ENCODE peak calls at places on chromosomes 6 and 20, in ten cellular contexts. H is ACHN; E is CD8-positive, alpha-beta T cell; Z is MM.1S; M is activated CD8-positive, alpha-beta memory T cell treated with anti-CD3 and anti-CD28 coated beads, Interleukin-2, amount 50 U/mL, for 4 hours; C is esophagus squamous epithelium; B is NCI-H1694; A is left ventricle myocardium superior; R is right cardiac atrium; I is HFF-Myc. V is an unnamed sample.

GRCh38 chr6:130223508-130223907 is 757 bp upstream of the SAMD3 start:
- DNase-seq in H (no peak), E (peak; percentile 80), M (peak; percentile 52), A (no peak), I (no peak), R (no peak), Z (peak; percentile 15), C (no peak), B (no peak), V (peak; percentile 60)

GRCh38 chr20:62985089-62985778 is 21.5 kb downstream of the BHLHE23 start:
- DNase-seq in I (no peak), A (peak; percentile 55), B (no peak), C (no peak), E (no peak), H (no peak), M (no peak), R (no peak), Z (peak; percentile 24), V (no peak)

GRCh38 chr6:30743099-30744053 is 889 bp upstream of the FLOT1 start:
- DNase-seq in E (peak; percentile 40), R (peak; percentile 76), Z (peak; percentile 57), I (no peak), H (peak; percentile 17), M (peak; percentile 42), C (no peak), B (no peak), A (peak; percentile 55), V (peak; percentile 32)

GRCh38 chr6:105835373-105835772 is 250.8 kb upstream of the PRDM1 start:
- DNase-seq in I (no peak), H (peak; percentile 15), M (no peak), C (no peak), Z (no peak), E (peak; percentile 29), B (no peak), R (peak; percentile 58), A (no peak), V (no peak)

GRCh38 chr20:3606021-3606420 is 57.2 kb downstream of the GFRA4 start:
- DNase-seq in H (no peak), A (no peak), R (no peak), B (no peak), M (no peak), I (no peak), C (no peak), E (no peak), Z (no peak), V (no peak)

GRCh38 chr6:27775796-27776184 is 136.4 kb downstream of the OR2B2 start:
- DNase-seq in E (no peak), H (no peak), C (no peak), Z (no peak), A (no peak), R (no peak), I (no peak), B (no peak), M (no peak), V (no peak)

GRCh38 chr6:145953200-145953599 is 11.0 kb downstream of the SHPRH start:
- DNase-seq in H (no peak), E (no peak), I (no peak), A (no peak), R (no peak), B (no peak), M (no peak), C (no peak), Z (no peak), V (no peak)

GRCh38 chr6:147438758-147439528 is 69.5 kb upstream of the SAMD5 start:
- DNase-seq in A (no peak), C (no peak), M (no peak), B (no peak), I (no peak), Z (no peak), H (no peak), R (no peak), E (no peak), V (no peak)

GRCh38 chr6:118896339-118897136 is 2.6 kb downstream of the ASF1A start:
- DNase-seq in A (no peak), C (no peak), B (peak; percentile 26), Z (peak; percentile 69), H (peak; percentile 73), E (no peak), I (no peak), R (no peak), M (no peak), V (peak; percentile 46)

GRCh38 chr6:112243861-112244415 is 10.4 kb downstream of the LAMA4 start:
- DNase-seq in E (no peak), R (no peak), M (no peak), A (no peak), I (no peak), Z (no peak), C (no peak), H (no peak), B (no peak), V (no peak)

GRCh38 chr20:4717816-4718215 is 3.9 kb upstream of the PRND start:
- DNase-seq in E (no peak), I (no peak), A (no peak), H (no peak), R (no peak), Z (no peak), C (no peak), B (no peak), M (no peak), V (no peak)

GRCh38 chr6:3031857-3032256 is 32.2 kb downstream of the NQO2 start:
- DNase-seq in I (no peak), A (no peak), C (no peak), M (no peak), Z (peak; percentile 79), R (no peak), B (no peak), E (no peak), H (no peak), V (no peak)

GRCh38 chr6:1094306-1094705 is 217.6 kb upstream of the FOXQ1 start:
- DNase-seq in B (no peak), Z (no peak), A (no peak), I (no peak), H (no peak), E (no peak), C (no peak), M (no peak), R (no peak), V (no peak)

GRCh38 chr20:57272883-57273282 is 6.4 kb upstream of the BMP7 start:
- DNase-seq in B (no peak), I (no peak), A (no peak), M (no peak), Z (no peak), H (no peak), C (no peak), E (no peak), R (no peak), V (no peak)

GRCh38 chr6:30720738-30721197 is 616 bp downstream of the TUBB start:
- DNase-seq in H (peak; percentile 58), B (no peak), E (peak; percentile 60), R (peak; percentile 88), I (no peak), C (peak; percentile 41), M (peak; percentile 61), A (peak; percentile 81), Z (peak; percentile 80), V (peak; percentile 41)

GRCh38 chr6:11366934-11367637 is 134.6 kb upstream of the NEDD9 start:
- DNase-seq in I (no peak), C (no peak), E (no peak), B (no peak), H (peak; percentile 29), Z (no peak), A (no peak), M (no peak), R (no peak), V (no peak)

GRCh38 chr20:35604444-35604750 is 11.2 kb upstream of the SPAG4 start:
- DNase-seq in M (no peak), R (no peak), A (no peak), B (no peak), H (no peak), E (no peak), I (no peak), Z (no peak), C (no peak), V (no peak)

GRCh38 chr6:114343782-114344144 is 940 bp upstream of the HS3ST5 start:
- DNase-seq in H (no peak), E (no peak), B (no peak), Z (no peak), R (no peak), M (no peak), I (no peak), C (no peak), A (no peak), V (no peak)

GRCh38 chr6:31397901-31398300 is 5.5 kb upstream of the MICA start:
- DNase-seq in H (no peak), A (no peak), Z (no peak), E (no peak), M (no peak), I (no peak), B (no peak), R (no peak), C (no peak), V (no peak)

GRCh38 chr6:54308677-54309315 is 555 bp downstream of the TINAG start:
- DNase-seq in B (no peak), E (no peak), A (no peak), M (no peak), R (no peak), C (no peak), I (no peak), H (peak; percentile 35), Z (no peak), V (no peak)

GRCh38 chr20:16491277-16491912 is 81.9 kb downstream of the KIF16B start:
- DNase-seq in R (peak; percentile 53), A (no peak), C (no peak), M (no peak), I (no peak), Z (no peak), B (no peak), E (no peak), H (no peak), V (no peak)

V was measured in central memory CD4-positive, alpha-beta T cell.